ENCODE peak calls at places on chromosome 15, in ten cellular contexts. Z is activated CD4-positive, alpha-beta T cell treated with anti-CD3 and anti-CD28 coated beads, Interleukin-2, amount 10 ng/mL, durations not matched to agents 7 days and 5 days; C is activated effector memory CD4-positive, alpha-beta T cell treated with anti-CD3 and anti-CD28 coated beads, Interleukin-2, amount 50 U/mL, for 16 hours; B is RCC 7860; F is T-helper 2 cell; X is erythroblast; E is NCI-H69; H is putamen; N is stimulated activated naive CD8-positive, alpha-beta T cell treated with anti-CD3 and anti-CD28 coated beads, Interleukin-15, Interleukin-2, amounts not matched to agents 100 U/mL and 50 U/mL, for 24 hours; Y is glomerular endothelial cell. P is an unnamed sample.

GRCh38 chr15:64806509-64806908 is 18.9 kb downstream of the PIF1 start:
- DNase-seq in Z (no peak), C (no peak), B (no peak), F (no peak), X (no peak), E (no peak), H (no peak), N (no peak), Y (no peak), P (no peak)

GRCh38 chr15:65303687-65304392 is 637 bp upstream of the RNU5B-1 start:
- DNase-seq in Z (no peak), C (no peak), B (peak), F (no peak), X (peak), E (peak), H (peak), N (peak), Y (no peak), P (peak)

GRCh38 chr15:80201256-80202015 is 48.6 kb downstream of the FAH start:
- DNase-seq in Z (no peak), C (no peak), B (no peak), F (no peak), X (no peak), E (no peak), H (no peak), N (no peak), Y (no peak), P (no peak)

GRCh38 chr15:69290346-69291164 is 8.2 kb upstream of the PAQR5 start:
- DNase-seq in Z (no peak), C (no peak), B (no peak), F (no peak), X (no peak), E (no peak), H (no peak), N (no peak), Y (no peak), P (no peak)

GRCh38 chr15:78302579-78302978 is 3.2 kb upstream of the SKIC8 start:
- DNase-seq in Z (no peak), C (no peak), B (peak), F (peak), X (no peak), E (no peak), H (no peak), N (no peak), Y (no peak), P (peak)

GRCh38 chr15:39828374-39828931 is 45.8 kb upstream of the FSIP1 start:
- DNase-seq in Z (no peak), C (no peak), B (peak), F (no peak), X (no peak), E (peak), H (no peak), N (no peak), Y (no peak), P (no peak)

GRCh38 chr15:55586808-55587207 is 1.3 kb downstream of the PYGO1 start:
- DNase-seq in Z (no peak), C (no peak), B (no peak), F (no peak), X (peak), E (no peak), H (no peak), N (no peak), Y (no peak), P (peak)

GRCh38 chr15:34795267-34796081 is at the start of gene ACTC1:
- DNase-seq in Z (no peak), C (no peak), B (peak), F (no peak), X (peak), E (peak), H (no peak), N (peak), Y (no peak), P (peak)

GRCh38 chr15:63939531-63940130 is 105.9 kb upstream of the HERC1 start:
- DNase-seq in Z (peak), C (peak), B (no peak), F (peak), X (no peak), E (peak), H (no peak), N (peak), Y (peak), P (no peak)

GRCh38 chr15:40046721-40047412 is 7.9 kb upstream of the SRP14 start:
- DNase-seq in Z (no peak), C (no peak), B (peak), F (no peak), X (no peak), E (peak), H (no peak), N (no peak), Y (no peak), P (peak)

GRCh38 chr15:44720460-44721185 is 9.3 kb downstream of the B2M start:
- DNase-seq in Z (no peak), C (peak), B (no peak), F (peak), X (no peak), E (no peak), H (no peak), N (no peak), Y (no peak), P (no peak)

GRCh38 chr15:26023231-26023630 is 160.1 kb upstream of the ATP10A start:
- DNase-seq in Z (no peak), C (no peak), B (no peak), F (no peak), X (no peak), E (no peak), H (no peak), N (no peak), Y (no peak), P (no peak)

GRCh38 chr15:84638103-84638502 is 16.0 kb downstream of the WDR73 start:
- DNase-seq in Z (peak), C (no peak), B (peak), F (peak), X (peak), E (peak), H (no peak), N (no peak), Y (no peak), P (peak)

GRCh38 chr15:40859206-40859851 is 14.7 kb downstream of the RHOV start:
- DNase-seq in Z (peak), C (peak), B (peak), F (peak), X (peak), E (peak), H (peak), N (peak), Y (peak), P (peak)

GRCh38 chr15:98954411-98954810 is 53.2 kb downstream of the PGPEP1L start:
- DNase-seq in Z (no peak), C (no peak), B (peak), F (no peak), X (no peak), E (no peak), H (peak), N (no peak), Y (no peak), P (no peak)

GRCh38 chr15:56877591-56877990 is 40.9 kb upstream of the TCF12 start:
- DNase-seq in Z (no peak), C (no peak), B (no peak), F (no peak), X (no peak), E (no peak), H (no peak), N (no peak), Y (no peak), P (no peak)

GRCh38 chr15:65530318-65531111 is at the start of gene HACD3:
- DNase-seq in Z (peak), C (peak), B (peak), F (peak), X (peak), E (peak), H (peak), N (peak), Y (no peak), P (peak)

GRCh38 chr15:89648106-89649012 is 6.9 kb downstream of the KIF7 start:
- DNase-seq in Z (no peak), C (peak), B (no peak), F (no peak), X (no peak), E (no peak), H (no peak), N (no peak), Y (no peak), P (no peak)

GRCh38 chr15:99755692-99756409 is 22.6 kb upstream of the LYSMD4 start:
- DNase-seq in Z (peak), C (peak), B (peak), F (peak), X (peak), E (peak), H (peak), N (peak), Y (peak), P (peak)

GRCh38 chr15:92805080-92805708 is 94.9 kb upstream of the CHD2 start:
- DNase-seq in Z (no peak), C (no peak), B (no peak), F (no peak), X (no peak), E (no peak), H (no peak), N (no peak), Y (no peak), P (no peak)

GRCh38 chr15:68389041-68389930 is 42.7 kb downstream of the ITGA11 start:
- DNase-seq in Z (no peak), C (peak), B (no peak), F (no peak), X (no peak), E (peak), H (no peak), N (no peak), Y (no peak), P (no peak)

P was measured in ACHN.